ENCODE peak calls at places on chromosomes 3 and 15, in five cellular contexts. G is activated B cell treated with CpG ODN at 0.5 μM for 24 hours; M is choroid plexus epithelial cell; R is activated naive CD4-positive, alpha-beta T cell; A is activated CD8-positive, alpha-beta memory T cell treated with anti-CD3 and anti-CD28 coated beads, Interleukin-2, amount 50 U/mL, for 48 hours. Q is an unnamed sample.

GRCh38 chr3:58347984-58348383 is 15.3 kb downstream of the PXK start:
- DNase-seq in R (no peak), G (no peak), M (no peak), A (peak), Q (peak)

GRCh38 chr15:59594493-59594942 is 17.1 kb upstream of the GCNT3 start:
- DNase-seq in A (no peak), M (peak), G (no peak), R (no peak), Q (no peak)

GRCh38 chr3:175620532-175620931 is 761.4 kb downstream of the NAALADL2 start:
- DNase-seq in M (no peak), R (no peak), A (no peak), G (no peak), Q (no peak)

GRCh38 chr15:100572362-100572983 is 29.5 kb downstream of the LINS1 start:
- DNase-seq in M (peak), R (no peak), A (no peak), G (no peak), Q (no peak)

GRCh38 chr3:32862247-32863013 is 44.6 kb downstream of the TRIM71 start:
- DNase-seq in A (no peak), G (no peak), M (no peak), R (no peak), Q (no peak)

GRCh38 chr15:66251790-66252355 is 1.7 kb downstream of the MEGF11 start:
- DNase-seq in R (no peak), G (no peak), A (no peak), M (no peak), Q (no peak)

GRCh38 chr3:127556565-127556964 is 34.0 kb downstream of the TPRA1 start:
- DNase-seq in A (no peak), M (no peak), R (no peak), G (no peak), Q (no peak)

GRCh38 chr15:80277147-80277546 is 25.1 kb upstream of the CTXND1 start:
- DNase-seq in G (no peak), M (no peak), R (no peak), A (no peak), Q (no peak)

GRCh38 chr3:148820885-148821284 is 6.7 kb upstream of the CPB1 start:
- DNase-seq in M (no peak), A (no peak), G (no peak), R (no peak), Q (no peak)

GRCh38 chr15:25777047-25777446 is 86.1 kb downstream of the ATP10A start:
- DNase-seq in G (no peak), M (no peak), R (no peak), A (no peak), Q (no peak)

GRCh38 chr15:67196672-67197363 is 57.6 kb downstream of the AAGAB start:
- DNase-seq in M (peak), G (no peak), R (no peak), A (no peak), Q (no peak)

GRCh38 chr15:61946778-61947177 is 113.5 kb downstream of the VPS13C start:
- DNase-seq in G (no peak), M (peak), R (no peak), A (no peak), Q (no peak)

GRCh38 chr15:56892651-56893348 is 25.6 kb upstream of the TCF12 start:
- DNase-seq in G (no peak), R (no peak), M (peak), A (no peak), Q (no peak)

GRCh38 chr3:58672451-58672850 is 5.9 kb upstream of the FAM3D start:
- DNase-seq in A (no peak), R (no peak), M (no peak), G (no peak), Q (no peak)

GRCh38 chr3:115476472-115476871 is 146.8 kb upstream of the GAP43 start:
- DNase-seq in A (no peak), G (no peak), R (no peak), M (no peak), Q (no peak)

GRCh38 chr3:19645093-19645492 is 288.9 kb downstream of the EFHB start:
- DNase-seq in M (no peak), A (no peak), G (no peak), R (no peak), Q (no peak)

GRCh38 chr3:108346301-108346989 is 50.1 kb downstream of the HHLA2 start:
- DNase-seq in G (no peak), A (no peak), M (peak), R (no peak), Q (no peak)

GRCh38 chr3:166478356-166478755 is 641.1 kb upstream of the BCHE start:
- DNase-seq in R (no peak), G (no peak), M (no peak), A (no peak), Q (no peak)